ENCODE peak calls at places on chromosomes 12 and 14, in ten cellular contexts. G, U, D, E, S, Z, Y, C, W and I are unnamed samples.

GRCh38 chr12:63206908-63207307 is 55.9 kb upstream of the AVPR1A start:
- DNase-seq in G (no peak), U (no peak), D (peak; percentile 2), E (no peak), S (no peak), Z (peak; percentile 16), Y (no peak), C (no peak), W (no peak), I (peak; percentile 88)

GRCh38 chr12:14612250-14612649 is 44.6 kb upstream of the PLBD1 start:
- DNase-seq in G (no peak), U (no peak), D (no peak), E (no peak), S (no peak), Z (no peak), Y (no peak), C (no peak), W (no peak), I (no peak)

GRCh38 chr12:100268835-100269564 is 2.0 kb downstream of the SCYL2 start:
- DNase-seq in G (no peak), U (no peak), D (peak; percentile 18), E (no peak), S (no peak), Z (peak; percentile 32), Y (no peak), C (peak; percentile 1), W (no peak), I (no peak)

GRCh38 chr12:125221602-125222001 is 156.4 kb downstream of the AACS start:
- DNase-seq in G (no peak), U (no peak), D (no peak), E (no peak), S (no peak), Z (no peak), Y (no peak), C (no peak), W (no peak), I (no peak)

GRCh38 chr14:30928462-30928861 is 54.1 kb downstream of the COCH start:
- DNase-seq in G (no peak), U (no peak), D (peak; percentile 22), E (no peak), S (no peak), Z (peak; percentile 23), Y (no peak), C (no peak), W (no peak), I (no peak)

GRCh38 chr12:92059976-92060375 is 85.7 kb downstream of the BTG1 start:
- DNase-seq in G (no peak), U (no peak), D (peak; percentile 82), E (no peak), S (no peak), Z (peak; percentile 88), Y (no peak), C (no peak), W (no peak), I (no peak)

GRCh38 chr12:5377997-5378596 is 53.8 kb upstream of the NTF3 start:
- DNase-seq in G (no peak), U (no peak), D (no peak), E (no peak), S (no peak), Z (no peak), Y (no peak), C (no peak), W (no peak), I (no peak)

GRCh38 chr14:54712371-54712998 is 145.6 kb downstream of the SAMD4A start:
- DNase-seq in G (no peak), U (peak; percentile 32), D (peak; percentile 26), E (no peak), S (peak; percentile 39), Z (peak; percentile 65), Y (no peak), C (no peak), W (no peak), I (no peak)

GRCh38 chr12:115132145-115132544 is 448.2 kb upstream of the TBX3 start:
- DNase-seq in G (no peak), U (no peak), D (peak; percentile 78), E (no peak), S (no peak), Z (peak; percentile 62), Y (no peak), C (no peak), W (no peak), I (no peak)

GRCh38 chr12:106288510-106289195 is 13.9 kb upstream of the TCP11L2 start:
- DNase-seq in G (no peak), U (no peak), D (peak; percentile 94), E (no peak), S (no peak), Z (peak; percentile 96), Y (peak; percentile 84), C (no peak), W (no peak), I (peak; percentile 68)

GRCh38 chr14:63897706-63898105 is 44.9 kb downstream of the SYNE2 start:
- DNase-seq in G (no peak), U (no peak), D (peak; percentile 85), E (no peak), S (no peak), Z (peak; percentile 6), Y (no peak), C (no peak), W (no peak), I (no peak)

GRCh38 chr14:51533160-51533559 is 118.5 kb upstream of the FRMD6 start:
- DNase-seq in G (no peak), U (no peak), D (no peak), E (no peak), S (no peak), Z (peak; percentile 87), Y (no peak), C (no peak), W (no peak), I (no peak)

GRCh38 chr12:109310247-109311125 is 1.4 kb upstream of the FOXN4 start:
- DNase-seq in G (no peak), U (no peak), D (no peak), E (no peak), S (no peak), Z (no peak), Y (no peak), C (peak; percentile 10), W (no peak), I (no peak)

GRCh38 chr12:109307051-109307450 is 2.0 kb downstream of the FOXN4 start:
- DNase-seq in G (no peak), U (no peak), D (no peak), E (no peak), S (no peak), Z (no peak), Y (no peak), C (no peak), W (no peak), I (no peak)

GRCh38 chr12:109305547-109305946 is 3.5 kb downstream of the FOXN4 start:
- DNase-seq in G (no peak), U (no peak), D (no peak), E (no peak), S (no peak), Z (no peak), Y (no peak), C (no peak), W (no peak), I (no peak)

GRCh38 chr12:109309441-109310246 is 560 bp upstream of the FOXN4 start:
- DNase-seq in G (no peak), U (no peak), D (no peak), E (no peak), S (no peak), Z (peak; percentile 17), Y (no peak), C (no peak), W (no peak), I (no peak)

GRCh38 chr12:109308534-109309440 is at the start of gene FOXN4:
- DNase-seq in G (no peak), U (no peak), D (no peak), E (no peak), S (no peak), Z (no peak), Y (no peak), C (no peak), W (no peak), I (no peak)
- H3K9me3 ChIP-seq in G (no peaks in the 10 kb centered on the region), U (no peaks in the 10 kb centered on the region), D (no peaks in the 10 kb centered on the region), E (no peaks in the 10 kb centered on the region), S (no peaks in the 10 kb centered on the region), Z (no peaks in the 10 kb centered on the region), Y (no peaks in the 10 kb centered on the region), C (no peaks in the 10 kb centered on the region), W (no peaks in the 10 kb centered on the region), I (no peaks in the 10 kb centered on the region)

GRCh38 chr12:89692442-89692841 is 16.2 kb downstream of the ATP2B1 start:
- DNase-seq in G (no peak), U (no peak), D (no peak), E (no peak), S (no peak), Z (no peak), Y (no peak), C (no peak), W (no peak), I (no peak)
- H3K27ac ChIP-seq in G (no peak overlapping the region), U (no peak overlapping the region), D (no peak overlapping the region), E (no peak overlapping the region), S (no peak overlapping the region), Z (no peak overlapping the region), Y (no peak overlapping the region), C (no peak overlapping the region), W (no peak overlapping the region), I (no peak overlapping the region)

DNA sequence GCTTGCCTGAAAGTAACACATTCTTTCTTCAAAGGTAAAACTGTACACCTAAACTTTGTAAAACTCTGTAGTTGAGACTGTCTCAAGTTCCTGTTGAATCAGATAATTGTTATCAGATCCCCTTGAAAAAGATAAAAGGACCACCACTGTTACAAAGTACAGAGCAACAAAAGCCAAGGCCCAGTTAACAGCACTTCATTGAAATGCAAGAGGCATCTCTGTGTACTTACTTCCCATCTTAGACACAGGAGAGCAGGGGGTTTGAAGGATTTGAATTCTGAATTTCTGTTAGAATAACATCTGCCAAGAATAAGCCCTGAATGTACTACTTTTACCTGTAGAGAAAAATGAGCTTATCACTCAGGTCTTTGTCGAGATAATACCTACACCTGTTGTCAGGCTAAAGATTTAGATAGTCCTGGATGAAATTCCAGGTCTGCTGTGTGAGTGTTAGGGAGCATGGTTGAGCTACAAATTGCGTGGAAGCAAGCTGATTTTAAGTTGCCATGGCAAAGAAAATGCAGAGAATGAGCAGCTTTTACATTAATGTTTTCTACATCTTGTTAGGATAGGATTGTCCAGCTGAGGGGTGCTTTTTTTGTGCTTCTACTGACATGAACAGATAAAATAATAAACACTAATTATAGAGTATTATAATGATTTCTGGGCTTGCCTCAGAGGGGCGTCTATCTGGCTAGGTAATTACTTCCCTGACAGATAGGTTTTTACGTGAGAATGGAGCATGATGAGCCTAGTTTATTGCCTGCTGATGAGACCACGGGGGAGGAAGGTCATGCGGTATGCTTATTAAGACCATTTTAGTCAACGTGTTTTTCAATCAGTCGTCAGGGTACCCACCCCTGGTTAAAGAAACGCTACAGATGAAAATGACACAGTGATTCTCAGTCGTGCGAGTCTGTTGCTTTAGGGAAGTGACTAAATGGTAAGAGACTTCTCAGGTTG is 309.2 kb downstream of the PAWR start:
- DNase-seq in G (no peak), U (no peak), D (no peak), E (no peak), S (no peak), Z (no peak), Y (no peak), C (no peak), W (no peak), I (no peak)
- H3K4me3 ChIP-seq in G (no peak overlapping the region), U (no peak overlapping the region), D (no peak overlapping the region), E (no peak overlapping the region), S (no peak overlapping the region), Z (no peak overlapping the region), Y (no peak overlapping the region), C (no peak overlapping the region), W (no peak overlapping the region), I (no peak overlapping the region)

DNA sequence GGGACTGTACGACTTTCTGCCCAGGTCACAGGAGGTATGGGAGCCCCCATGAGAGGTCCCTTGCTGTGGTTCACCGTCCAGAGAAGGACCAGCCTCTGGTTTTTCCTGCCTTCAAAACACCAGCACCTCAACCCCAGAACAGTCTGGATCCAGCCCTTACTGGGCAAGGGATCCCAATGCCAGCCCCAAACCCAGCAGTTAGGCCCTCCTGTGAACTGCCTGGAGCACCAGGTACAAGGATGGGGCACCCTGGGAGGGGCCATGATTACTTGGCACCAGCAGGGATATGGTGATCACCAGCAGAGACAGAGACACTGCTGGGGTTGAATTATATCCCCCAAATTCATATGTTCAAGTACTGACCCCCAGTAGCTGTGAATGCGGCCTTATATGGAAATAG is 20.0 kb downstream of the ANHX start:
- DNase-seq in G (no peak), U (no peak), D (no peak), E (no peak), S (no peak), Z (no peak), Y (no peak), C (no peak), W (no peak), I (no peak)
- H3K9me3 ChIP-seq in G (peaks cover 69% of the 10 kb centered on the region), U (peaks cover 56% of the 10 kb centered on the region), D (no peaks in the 10 kb centered on the region), E (peaks cover 33% of the 10 kb centered on the region), S (peaks cover 5% of the 10 kb centered on the region), Z (no peaks in the 10 kb centered on the region), Y (peaks cover 80% of the 10 kb centered on the region), C (peaks cover 43% of the 10 kb centered on the region), W (no peaks in the 10 kb centered on the region), I (no peaks in the 10 kb centered on the region)